ENCODE peak calls at places on chromosomes 2 and 18, in eight cellular contexts. G is H7; H is ELF-1; V is NCI-H748 treated with DMSO at 0.1 percent for 48 hours; T is mesenchymal stem cell; Y is CD8-positive, alpha-beta T cell; R is GM23248; M is sciatic nerve. D is an unnamed sample.

GRCh38 chr2:46615555-46616487 is 136.5 kb downstream of the TMEM247 start:
- DNase-seq in V (no peak), M (no peak), T (peak), Y (peak), H (no peak), G (peak), R (peak), D (no peak)

GRCh38 chr18:2376707-2377106 is 194.6 kb downstream of the METTL4 start:
- DNase-seq in V (no peak), Y (no peak), T (no peak), M (no peak), R (no peak), H (no peak), G (no peak), D (no peak)

GRCh38 chr2:175834472-175834871 is 167.6 kb downstream of the LNPK start:
- DNase-seq in V (peak), Y (no peak), H (peak), T (no peak), R (no peak), G (peak), M (no peak), D (no peak)

GRCh38 chr18:41524674-41525470 is 430.2 kb upstream of the PIK3C3 start:
- DNase-seq in G (no peak), M (no peak), T (no peak), H (no peak), Y (no peak), V (peak), R (no peak), D (no peak)

GRCh38 chr2:126664234-126664633 is 8.3 kb downstream of the GYPC start:
- DNase-seq in V (no peak), G (peak), M (no peak), T (no peak), Y (no peak), H (no peak), R (no peak), D (no peak)

GRCh38 chr18:63306249-63306648 is 13.3 kb downstream of the BCL2 start:
- DNase-seq in R (no peak), H (peak), M (no peak), T (no peak), G (no peak), V (no peak), Y (no peak), D (no peak)

GRCh38 chr2:101152195-101153076 is 1.3 kb upstream of the TBC1D8 start:
- DNase-seq in Y (no peak), G (peak), R (peak), H (peak), V (peak), T (peak), M (peak), D (peak)

GRCh38 chr2:159615936-159616733 is at the start of gene BAZ2B:
- DNase-seq in H (peak), V (peak), Y (peak), G (peak), T (peak), R (peak), M (no peak), D (no peak)

GRCh38 chr2:98634406-98635092 is 26.2 kb downstream of the UNC50 start:
- DNase-seq in R (peak), Y (no peak), G (peak), M (no peak), H (peak), V (no peak), T (no peak), D (no peak)

GRCh38 chr2:101041413-101041812 is 39.3 kb downstream of the RPL31 start:
- DNase-seq in M (no peak), T (no peak), Y (no peak), G (no peak), H (no peak), V (no peak), R (peak), D (no peak)

GRCh38 chr18:51561821-51562220 is 364.3 kb upstream of the MEX3C start:
- DNase-seq in M (no peak), T (no peak), G (no peak), Y (no peak), V (no peak), R (no peak), H (no peak), D (no peak)

GRCh38 chr2:217880891-217881290 is 121.9 kb downstream of the TNS1 start:
- DNase-seq in G (no peak), M (no peak), H (no peak), Y (no peak), T (no peak), R (no peak), V (no peak), D (no peak)

GRCh38 chr18:13726972-13727331 is 479 bp downstream of the RNMT start:
- DNase-seq in G (peak), T (peak), M (no peak), R (peak), V (peak), Y (peak), H (peak), D (no peak)

GRCh38 chr2:10951558-10952414 is 40.1 kb downstream of the KCNF1 start:
- DNase-seq in H (no peak), Y (no peak), G (no peak), T (peak), M (no peak), V (no peak), R (no peak), D (no peak)

D was measured in left lobe of liver.